ENCODE peak calls at places on chromosomes 11 and 22, in nine cellular contexts. A, G, I, J, N, S, U, V and K are unnamed samples.

GRCh38 chr11:18245396-18245795 is 3.1 kb downstream of the SAA2 start:
- DNase-seq in N (no peak), J (no peak), I (no peak), A (no peak), S (no peak), G (peak), U (peak), V (no peak), K (no peak)

GRCh38 chr11:72446929-72447753 is 12.8 kb upstream of the CLPB start:
- DNase-seq in J (peak), N (no peak), G (no peak), V (peak), U (peak), I (peak), S (no peak), A (no peak), K (peak)

GRCh38 chr11:71489311-71490043 is 36.5 kb downstream of the NADSYN1 start:
- DNase-seq in J (peak), A (no peak), S (peak), I (no peak), U (peak), G (peak), V (no peak), N (no peak), K (no peak)

GRCh38 chr11:1931791-1932480 is 12.4 kb downstream of the TNNT3 start:
- DNase-seq in A (no peak), I (no peak), J (no peak), G (no peak), N (no peak), S (no peak), U (no peak), V (no peak), K (no peak)

GRCh38 chr11:114209904-114210303 is 86.3 kb upstream of the NNMT start:
- DNase-seq in V (no peak), G (no peak), U (no peak), I (no peak), J (no peak), N (no peak), S (no peak), A (no peak), K (no peak)

GRCh38 chr22:16963189-16963945 is 44.7 kb downstream of the GAB4 start:
- DNase-seq in J (no peak), G (no peak), V (no peak), A (no peak), S (no peak), I (no peak), U (no peak), N (no peak), K (no peak)

GRCh38 chr22:20530368-20531153 is 23.2 kb downstream of the MED15 start:
- DNase-seq in I (no peak), V (no peak), G (no peak), U (peak), J (no peak), N (no peak), S (no peak), A (no peak), K (no peak)

GRCh38 chr22:46029036-46029435 is 52.1 kb upstream of the WNT7B start:
- DNase-seq in J (no peak), U (no peak), G (no peak), A (no peak), N (no peak), S (no peak), I (no peak), V (no peak), K (no peak)

GRCh38 chr11:119782021-119782420 is 53.0 kb upstream of the NECTIN1 start:
- DNase-seq in G (no peak), A (no peak), J (no peak), V (no peak), N (no peak), I (no peak), U (no peak), S (no peak), K (no peak)